ENCODE peak calls at places on chromosomes 4 and X, in ten cellular contexts. One of them, this sample, is unnamed.

GRCh38 chr4:15882675-15883086 is 55.9 kb downstream of the FGFBP1 start:
- DNase-seq in fibroblast of mammary gland: peak; percentile 86
- DNase-seq in left lung: no peak
- DNase-seq in upper lobe of right lung: no peak
- DNase-seq in fibroblast of lung: peak; percentile 85
- DNase-seq in AG10803: peak; percentile 80
- DNase-seq in lower lobe of right lung: no peak
- DNase-seq in foreskin fibroblast: peak; percentile 88
- DNase-seq in HFF-Myc: peak; percentile 70
- DNase-seq in heart right ventricle: peak; percentile 47
- DNase-seq in this sample: peak; percentile 90

GRCh38 chr4:105369988-105370387 is 103.9 kb downstream of the PPA2 start:
- DNase-seq in fibroblast of mammary gland: peak; percentile 14
- DNase-seq in left lung: no peak
- DNase-seq in upper lobe of right lung: no peak
- DNase-seq in fibroblast of lung: peak; percentile 81
- DNase-seq in AG10803: peak; percentile 9
- DNase-seq in lower lobe of right lung: no peak
- DNase-seq in foreskin fibroblast: peak; percentile 2
- DNase-seq in HFF-Myc: no peak
- DNase-seq in heart right ventricle: no peak
- DNase-seq in this sample: no peak

GRCh38 chr4:7403001-7403400 is 31.7 kb downstream of the PSAPL1 start:
- DNase-seq in fibroblast of mammary gland: peak; percentile 3
- DNase-seq in left lung: no peak
- DNase-seq in upper lobe of right lung: no peak
- DNase-seq in fibroblast of lung: no peak
- DNase-seq in AG10803: peak; percentile 63
- DNase-seq in lower lobe of right lung: no peak
- DNase-seq in foreskin fibroblast: no peak
- DNase-seq in HFF-Myc: no peak
- DNase-seq in heart right ventricle: peak; percentile 27
- DNase-seq in this sample: peak; percentile 11

GRCh38 chr4:100188829-100189228 is 1.4 kb downstream of the DDIT4L start:
- DNase-seq in fibroblast of mammary gland: no peak
- DNase-seq in left lung: no peak
- DNase-seq in upper lobe of right lung: no peak
- DNase-seq in fibroblast of lung: no peak
- DNase-seq in AG10803: no peak
- DNase-seq in lower lobe of right lung: no peak
- DNase-seq in foreskin fibroblast: no peak
- DNase-seq in HFF-Myc: no peak
- DNase-seq in heart right ventricle: no peak
- DNase-seq in this sample: no peak

GRCh38 chrX:39762266-39762841 is 335.4 kb downstream of the BCOR start:
- DNase-seq in fibroblast of mammary gland: peak; percentile 91
- DNase-seq in left lung: no peak
- DNase-seq in upper lobe of right lung: no peak
- DNase-seq in fibroblast of lung: peak; percentile 89
- DNase-seq in AG10803: no peak
- DNase-seq in lower lobe of right lung: no peak
- DNase-seq in foreskin fibroblast: peak; percentile 39
- DNase-seq in HFF-Myc: no peak
- DNase-seq in heart right ventricle: no peak
- DNase-seq in this sample: peak; percentile 86

GRCh38 chr4:52554606-52555355 is 104.3 kb downstream of the USP46 start:
- DNase-seq in fibroblast of mammary gland: no peak
- DNase-seq in left lung: no peak
- DNase-seq in upper lobe of right lung: no peak
- DNase-seq in fibroblast of lung: no peak
- DNase-seq in AG10803: no peak
- DNase-seq in lower lobe of right lung: no peak
- DNase-seq in foreskin fibroblast: no peak
- DNase-seq in HFF-Myc: no peak
- DNase-seq in heart right ventricle: no peak
- DNase-seq in this sample: no peak

GRCh38 chr4:114694770-114695169 is 96.2 kb downstream of the UGT8 start:
- DNase-seq in fibroblast of mammary gland: peak; percentile 43
- DNase-seq in left lung: no peak
- DNase-seq in upper lobe of right lung: no peak
- DNase-seq in fibroblast of lung: peak; percentile 55
- DNase-seq in AG10803: peak; percentile 19
- DNase-seq in lower lobe of right lung: no peak
- DNase-seq in foreskin fibroblast: peak; percentile 56
- DNase-seq in HFF-Myc: peak; percentile 3
- DNase-seq in heart right ventricle: no peak
- DNase-seq in this sample: peak; percentile 49

GRCh38 chr4:40507977-40508376 is 121.7 kb downstream of the RBM47 start:
- DNase-seq in fibroblast of mammary gland: no peak
- DNase-seq in left lung: no peak
- DNase-seq in upper lobe of right lung: no peak
- DNase-seq in fibroblast of lung: peak; percentile 13
- DNase-seq in AG10803: no peak
- DNase-seq in lower lobe of right lung: no peak
- DNase-seq in foreskin fibroblast: no peak
- DNase-seq in HFF-Myc: no peak
- DNase-seq in heart right ventricle: no peak
- DNase-seq in this sample: no peak

DNA sequence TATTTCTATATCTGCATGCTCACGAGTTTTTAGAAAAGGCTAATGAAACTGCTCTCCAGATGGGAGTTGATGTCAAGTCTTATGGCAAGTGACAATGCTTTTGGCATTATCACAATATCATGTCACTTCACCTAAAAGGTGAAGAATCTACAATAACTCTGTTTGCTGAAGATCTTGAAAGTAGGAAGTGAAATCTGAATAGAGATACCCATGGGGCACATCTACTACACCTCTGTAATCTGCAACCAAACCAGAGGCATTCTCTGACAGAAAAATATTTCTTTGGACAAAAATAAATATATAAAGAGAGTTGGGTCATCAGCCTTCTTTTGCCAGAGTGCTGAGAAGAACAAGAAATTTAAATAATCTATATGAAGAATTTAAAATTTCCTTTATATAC is 3.9 kb upstream of the VAMP7 start:
- DNase-seq in fibroblast of mammary gland: no peak
- DNase-seq in left lung: no peak
- DNase-seq in upper lobe of right lung: no peak
- DNase-seq in fibroblast of lung: no peak
- DNase-seq in AG10803: no peak
- DNase-seq in lower lobe of right lung: no peak
- DNase-seq in foreskin fibroblast: no peak
- DNase-seq in HFF-Myc: no peak
- DNase-seq in heart right ventricle: no peak
- DNase-seq in this sample: no peak
- H3K4me3 ChIP-seq in fibroblast of mammary gland: no peak overlapping the region
- H3K4me3 ChIP-seq in left lung: no peak overlapping the region
- H3K4me3 ChIP-seq in upper lobe of right lung: no peak overlapping the region
- H3K4me3 ChIP-seq in fibroblast of lung: no peak overlapping the region
- H3K4me3 ChIP-seq in AG10803: no peak overlapping the region
- H3K4me3 ChIP-seq in lower lobe of right lung: no peak overlapping the region
- H3K4me3 ChIP-seq in foreskin fibroblast: no peak overlapping the region
- H3K4me3 ChIP-seq in HFF-Myc: no peak overlapping the region
- H3K4me3 ChIP-seq in heart right ventricle: no peak overlapping the region
- H3K4me3 ChIP-seq in this sample: no peak overlapping the region

GRCh38 chrX:153944140-153944799 is at the start of gene RENBP:
- DNase-seq in fibroblast of mammary gland: no peak
- DNase-seq in left lung: peak; percentile 91
- DNase-seq in upper lobe of right lung: peak; percentile 86
- DNase-seq in fibroblast of lung: no peak
- DNase-seq in AG10803: no peak
- DNase-seq in lower lobe of right lung: peak; percentile 83
- DNase-seq in foreskin fibroblast: no peak
- DNase-seq in HFF-Myc: no peak
- DNase-seq in heart right ventricle: peak; percentile 39
- DNase-seq in this sample: no peak

GRCh38 chrX:153946910-153947769 is 2.7 kb upstream of the RENBP start:
- DNase-seq in fibroblast of mammary gland: peak; percentile 85
- DNase-seq in left lung: peak; percentile 86
- DNase-seq in upper lobe of right lung: peak; percentile 85
- DNase-seq in fibroblast of lung: peak; percentile 80
- DNase-seq in AG10803: peak; percentile 68
- DNase-seq in lower lobe of right lung: peak; percentile 83
- DNase-seq in foreskin fibroblast: peak; percentile 85
- DNase-seq in HFF-Myc: no peak
- DNase-seq in heart right ventricle: peak; percentile 64
- DNase-seq in this sample: peak; percentile 78

GRCh38 chrX:153945956-153946909 is 1.8 kb upstream of the RENBP start:
- DNase-seq in fibroblast of mammary gland: no peak
- DNase-seq in left lung: no peak
- DNase-seq in upper lobe of right lung: no peak
- DNase-seq in fibroblast of lung: no peak
- DNase-seq in AG10803: no peak
- DNase-seq in lower lobe of right lung: no peak
- DNase-seq in foreskin fibroblast: no peak
- DNase-seq in HFF-Myc: no peak
- DNase-seq in heart right ventricle: no peak
- DNase-seq in this sample: no peak

GRCh38 chrX:153941331-153942252 is 2.9 kb downstream of the RENBP start:
- DNase-seq in fibroblast of mammary gland: no peak
- DNase-seq in left lung: no peak
- DNase-seq in upper lobe of right lung: no peak
- DNase-seq in fibroblast of lung: no peak
- DNase-seq in AG10803: no peak
- DNase-seq in lower lobe of right lung: no peak
- DNase-seq in foreskin fibroblast: no peak
- DNase-seq in HFF-Myc: no peak
- DNase-seq in heart right ventricle: no peak
- DNase-seq in this sample: no peak

GRCh38 chrX:153944800-153945150 is 332 bp upstream of the RENBP start:
- DNase-seq in fibroblast of mammary gland: no peak
- DNase-seq in left lung: no peak
- DNase-seq in upper lobe of right lung: no peak
- DNase-seq in fibroblast of lung: no peak
- DNase-seq in AG10803: no peak
- DNase-seq in lower lobe of right lung: no peak
- DNase-seq in foreskin fibroblast: no peak
- DNase-seq in HFF-Myc: no peak
- DNase-seq in heart right ventricle: no peak
- DNase-seq in this sample: no peak
- H3K4me3 ChIP-seq in fibroblast of mammary gland: no peak overlapping the region
- H3K4me3 ChIP-seq in left lung: peak overlapping the region; percentile 27
- H3K4me3 ChIP-seq in upper lobe of right lung: peak overlapping the region; percentile 51
- H3K4me3 ChIP-seq in fibroblast of lung: no peak overlapping the region
- H3K4me3 ChIP-seq in AG10803: no peak overlapping the region
- H3K4me3 ChIP-seq in lower lobe of right lung: peak overlapping the region; percentile 56
- H3K4me3 ChIP-seq in foreskin fibroblast: no peak overlapping the region
- H3K4me3 ChIP-seq in HFF-Myc: no peak overlapping the region
- H3K4me3 ChIP-seq in heart right ventricle: peak overlapping the region; percentile 42
- H3K4me3 ChIP-seq in this sample: no peak overlapping the region

GRCh38 chr4:140252742-140253555 is 99.0 kb upstream of the MAML3 start:
- DNase-seq in fibroblast of mammary gland: peak; percentile 72
- DNase-seq in left lung: peak; percentile 95
- DNase-seq in upper lobe of right lung: peak; percentile 88
- DNase-seq in fibroblast of lung: peak; percentile 72
- DNase-seq in AG10803: peak; percentile 71
- DNase-seq in lower lobe of right lung: peak; percentile 82
- DNase-seq in foreskin fibroblast: peak; percentile 93
- DNase-seq in HFF-Myc: no peak
- DNase-seq in heart right ventricle: peak; percentile 65
- DNase-seq in this sample: peak; percentile 78

GRCh38 chr4:140252144-140252741 is 98.3 kb upstream of the MAML3 start:
- DNase-seq in fibroblast of mammary gland: no peak
- DNase-seq in left lung: no peak
- DNase-seq in upper lobe of right lung: peak; percentile 69
- DNase-seq in fibroblast of lung: peak; percentile 32
- DNase-seq in AG10803: peak; percentile 3
- DNase-seq in lower lobe of right lung: peak; percentile 49
- DNase-seq in foreskin fibroblast: no peak
- DNase-seq in HFF-Myc: no peak
- DNase-seq in heart right ventricle: no peak
- DNase-seq in this sample: no peak

GRCh38 chr4:140254656-140255299 is 100.8 kb upstream of the MAML3 start:
- DNase-seq in fibroblast of mammary gland: no peak
- DNase-seq in left lung: no peak
- DNase-seq in upper lobe of right lung: no peak
- DNase-seq in fibroblast of lung: peak; percentile 35
- DNase-seq in AG10803: peak; percentile 11
- DNase-seq in lower lobe of right lung: no peak
- DNase-seq in foreskin fibroblast: peak; percentile 45
- DNase-seq in HFF-Myc: no peak
- DNase-seq in heart right ventricle: no peak
- DNase-seq in this sample: no peak

GRCh38 chr4:140255467-140255866 is 101.5 kb upstream of the MAML3 start:
- DNase-seq in fibroblast of mammary gland: peak; percentile 41
- DNase-seq in left lung: no peak
- DNase-seq in upper lobe of right lung: no peak
- DNase-seq in fibroblast of lung: peak; percentile 57
- DNase-seq in AG10803: peak; percentile 42
- DNase-seq in lower lobe of right lung: no peak
- DNase-seq in foreskin fibroblast: peak; percentile 76
- DNase-seq in HFF-Myc: no peak
- DNase-seq in heart right ventricle: no peak
- DNase-seq in this sample: peak; percentile 22

DNA sequence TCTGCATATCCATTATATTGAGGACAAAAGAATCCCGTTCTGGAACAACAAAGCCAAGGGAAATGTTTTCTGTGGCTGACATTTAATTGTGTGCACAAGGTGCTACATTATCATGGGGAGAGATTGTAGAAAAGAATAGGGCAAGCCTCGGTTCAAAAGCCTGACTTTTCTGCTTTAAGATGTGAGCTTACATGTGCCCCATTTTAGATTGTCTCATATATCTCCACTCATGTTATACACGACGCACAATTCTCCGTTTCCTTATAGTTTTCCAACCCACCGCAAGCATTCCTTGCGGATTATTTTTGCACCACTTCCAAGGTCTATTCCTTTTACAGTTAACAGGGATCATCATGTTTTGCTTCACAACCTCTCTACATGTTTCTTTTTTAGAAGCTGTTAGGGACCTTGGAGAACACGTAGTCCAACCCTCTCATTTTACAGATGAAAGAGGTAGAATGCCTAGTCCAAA is 99.6 kb upstream of the MAML3 start:
- DNase-seq in fibroblast of mammary gland: no peak
- DNase-seq in left lung: no peak
- DNase-seq in upper lobe of right lung: no peak
- DNase-seq in fibroblast of lung: no peak
- DNase-seq in AG10803: no peak
- DNase-seq in lower lobe of right lung: no peak
- DNase-seq in foreskin fibroblast: no peak
- DNase-seq in HFF-Myc: no peak
- DNase-seq in heart right ventricle: no peak
- DNase-seq in this sample: no peak
- H3K4me3 ChIP-seq in fibroblast of mammary gland: no peak overlapping the region
- H3K4me3 ChIP-seq in left lung: no peak overlapping the region
- H3K4me3 ChIP-seq in upper lobe of right lung: no peak overlapping the region
- H3K4me3 ChIP-seq in fibroblast of lung: no peak overlapping the region
- H3K4me3 ChIP-seq in AG10803: no peak overlapping the region
- H3K4me3 ChIP-seq in lower lobe of right lung: peak overlapping the region; percentile 75
- H3K4me3 ChIP-seq in foreskin fibroblast: no peak overlapping the region
- H3K4me3 ChIP-seq in HFF-Myc: no peak overlapping the region
- H3K4me3 ChIP-seq in heart right ventricle: peak overlapping the region; percentile 95
- H3K4me3 ChIP-seq in this sample: no peak overlapping the region

DNA sequence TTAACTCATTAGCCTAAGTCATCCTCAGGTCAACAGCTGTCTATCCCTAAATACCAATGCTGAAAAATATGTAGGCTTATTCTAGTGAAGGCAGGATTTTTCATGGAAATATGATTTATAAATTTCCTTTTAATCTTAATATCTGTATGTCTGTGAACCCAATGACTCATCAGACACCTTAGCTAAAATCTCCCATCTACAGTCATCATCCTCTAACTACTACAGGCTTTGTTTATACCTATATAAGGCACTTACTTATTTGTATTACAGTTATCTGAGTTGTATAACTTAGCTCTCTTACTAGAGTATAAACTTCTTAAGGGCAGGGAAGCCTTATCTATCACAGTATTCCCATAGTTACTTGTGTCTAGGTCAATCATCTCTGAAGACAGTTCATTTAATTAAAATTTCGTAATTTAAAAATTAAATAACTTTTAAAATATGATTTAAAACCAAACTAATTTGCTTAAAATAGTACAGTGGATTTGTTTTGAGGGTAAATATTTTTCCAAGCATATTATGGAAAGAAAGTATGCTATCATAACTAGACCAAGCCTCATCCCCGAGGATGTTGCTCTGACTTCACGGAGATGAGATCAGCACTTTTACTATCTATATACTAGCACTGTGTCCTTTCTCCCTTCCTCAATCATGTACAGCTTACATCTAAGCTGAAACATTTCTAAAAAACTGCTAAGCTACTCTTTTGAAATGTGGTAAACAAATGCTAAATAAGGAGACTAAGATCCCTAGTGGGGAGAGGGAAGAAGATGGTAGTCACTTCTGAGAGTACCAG is 24.0 kb downstream of the AMMECR1 start:
- DNase-seq in fibroblast of mammary gland: peak; percentile 31
- DNase-seq in left lung: no peak
- DNase-seq in upper lobe of right lung: no peak
- DNase-seq in fibroblast of lung: peak; percentile 24
- DNase-seq in AG10803: no peak
- DNase-seq in lower lobe of right lung: no peak
- DNase-seq in foreskin fibroblast: no peak
- DNase-seq in HFF-Myc: no peak
- DNase-seq in heart right ventricle: no peak
- DNase-seq in this sample: no peak
- H3K4me3 ChIP-seq in fibroblast of mammary gland: no peak overlapping the region
- H3K4me3 ChIP-seq in left lung: no peak overlapping the region
- H3K4me3 ChIP-seq in upper lobe of right lung: no peak overlapping the region
- H3K4me3 ChIP-seq in fibroblast of lung: no peak overlapping the region
- H3K4me3 ChIP-seq in AG10803: no peak overlapping the region
- H3K4me3 ChIP-seq in lower lobe of right lung: no peak overlapping the region
- H3K4me3 ChIP-seq in foreskin fibroblast: no peak overlapping the region
- H3K4me3 ChIP-seq in HFF-Myc: no peak overlapping the region
- H3K4me3 ChIP-seq in heart right ventricle: no peak overlapping the region
- H3K4me3 ChIP-seq in this sample: no peak overlapping the region

This sample was measured in fibroblast of the aortic adventitia.